ENCODE peak calls at places on chromosome 11, in five cellular contexts. W, F, K, R and G are unnamed samples.

GRCh38 chr11:118899706-118900360 is 16.1 kb downstream of the CXCR5 start:
- DNase-seq in W (no peak), F (no peak), K (no peak), R (no peak), G (no peak)

GRCh38 chr11:31780078-31780971 is 30.8 kb downstream of the PAX6 start:
- DNase-seq in W (no peak), F (peak), K (no peak), R (no peak), G (no peak)

GRCh38 chr11:34443136-34443535 is 4.4 kb downstream of the CAT start:
- DNase-seq in W (no peak), F (no peak), K (no peak), R (no peak), G (no peak)

GRCh38 chr11:124799384-124800225 is 601 bp downstream of the MSANTD2 start:
- DNase-seq in W (peak), F (peak), K (peak), R (no peak), G (no peak)

GRCh38 chr11:2794947-2795346 is 90.6 kb downstream of the CDKN1C start:
- DNase-seq in W (no peak), F (no peak), K (no peak), R (no peak), G (no peak)

GRCh38 chr11:128517457-128518230 is 69.7 kb downstream of the ETS1 start:
- DNase-seq in W (no peak), F (peak), K (no peak), R (no peak), G (no peak)

GRCh38 chr11:680476-680875 is 14.5 kb downstream of the DEAF1 start:
- DNase-seq in W (no peak), F (no peak), K (no peak), R (no peak), G (no peak)

GRCh38 chr11:85810871-85811611 is at the start of gene SYTL2:
- DNase-seq in W (peak), F (peak), K (peak), R (peak), G (no peak)

GRCh38 chr11:10050561-10050960 is 243.5 kb downstream of the SBF2 start:
- DNase-seq in W (no peak), F (peak), K (no peak), R (no peak), G (no peak)

GRCh38 chr11:60528465-60528864 is 13.3 kb downstream of the MS4A13 start:
- DNase-seq in W (no peak), F (no peak), K (no peak), R (no peak), G (no peak)

GRCh38 chr11:12043959-12044772 is 35.7 kb upstream of the DKK3 start:
- DNase-seq in W (peak), F (peak), K (peak), R (peak), G (peak)

GRCh38 chr11:77506857-77507256 is 33.0 kb upstream of the PAK1 start:
- DNase-seq in W (no peak), F (peak), K (peak), R (no peak), G (peak)

GRCh38 chr11:8357891-8358566 is 94.4 kb upstream of the LMO1 start:
- DNase-seq in W (no peak), F (no peak), K (no peak), R (no peak), G (no peak)

GRCh38 chr11:22331771-22332170 is 6.4 kb upstream of the SLC17A6 start:
- DNase-seq in W (no peak), F (no peak), K (no peak), R (no peak), G (no peak)

GRCh38 chr11:68396526-68396925 is 64.0 kb upstream of the PPP6R3 start:
- DNase-seq in W (no peak), F (no peak), K (no peak), R (no peak), G (no peak)

GRCh38 chr11:76347391-76347790 is 33.5 kb downstream of the THAP12 start:
- DNase-seq in W (no peak), F (peak), K (no peak), R (no peak), G (no peak)

GRCh38 chr11:8102965-8103364 is 22.0 kb downstream of the TUB start:
- DNase-seq in W (no peak), F (no peak), K (no peak), R (no peak), G (no peak)

GRCh38 chr11:117618956-117619355 is 178.1 kb downstream of the DSCAML1 start:
- DNase-seq in W (no peak), F (no peak), K (no peak), R (no peak), G (no peak)

GRCh38 chr11:81959341-81959740 is 774.3 kb downstream of the FAM181B start:
- DNase-seq in W (no peak), F (no peak), K (no peak), R (no peak), G (no peak)

GRCh38 chr11:116502641-116503061 is 270.1 kb downstream of the BUD13 start:
- DNase-seq in W (no peak), F (no peak), K (no peak), R (no peak), G (peak)

GRCh38 chr11:19162946-19163345 is 38.8 kb downstream of the CSRP3 start:
- DNase-seq in W (no peak), F (no peak), K (no peak), R (no peak), G (no peak)

GRCh38 chr11:69159153-69159850 is 3.6 kb downstream of the SMIM38 start:
- DNase-seq in W (no peak), F (no peak), K (no peak), R (no peak), G (no peak)

GRCh38 chr11:8442301-8442700 is 151.7 kb downstream of the STK33 start:
- DNase-seq in W (no peak), F (no peak), K (no peak), R (no peak), G (no peak)

GRCh38 chr11:12287009-12287373 is 90.4 kb upstream of the PARVA start:
- DNase-seq in W (no peak), F (peak), K (peak), R (peak), G (no peak)

GRCh38 chr11:107916671-107917241 is 11.5 kb upstream of the RAB39A start:
- DNase-seq in W (peak), F (peak), K (peak), R (no peak), G (no peak)

GRCh38 chr11:95279921-95280861 is 49.2 kb upstream of the SESN3 start:
- DNase-seq in W (no peak), F (peak), K (no peak), R (no peak), G (no peak)

DNA sequence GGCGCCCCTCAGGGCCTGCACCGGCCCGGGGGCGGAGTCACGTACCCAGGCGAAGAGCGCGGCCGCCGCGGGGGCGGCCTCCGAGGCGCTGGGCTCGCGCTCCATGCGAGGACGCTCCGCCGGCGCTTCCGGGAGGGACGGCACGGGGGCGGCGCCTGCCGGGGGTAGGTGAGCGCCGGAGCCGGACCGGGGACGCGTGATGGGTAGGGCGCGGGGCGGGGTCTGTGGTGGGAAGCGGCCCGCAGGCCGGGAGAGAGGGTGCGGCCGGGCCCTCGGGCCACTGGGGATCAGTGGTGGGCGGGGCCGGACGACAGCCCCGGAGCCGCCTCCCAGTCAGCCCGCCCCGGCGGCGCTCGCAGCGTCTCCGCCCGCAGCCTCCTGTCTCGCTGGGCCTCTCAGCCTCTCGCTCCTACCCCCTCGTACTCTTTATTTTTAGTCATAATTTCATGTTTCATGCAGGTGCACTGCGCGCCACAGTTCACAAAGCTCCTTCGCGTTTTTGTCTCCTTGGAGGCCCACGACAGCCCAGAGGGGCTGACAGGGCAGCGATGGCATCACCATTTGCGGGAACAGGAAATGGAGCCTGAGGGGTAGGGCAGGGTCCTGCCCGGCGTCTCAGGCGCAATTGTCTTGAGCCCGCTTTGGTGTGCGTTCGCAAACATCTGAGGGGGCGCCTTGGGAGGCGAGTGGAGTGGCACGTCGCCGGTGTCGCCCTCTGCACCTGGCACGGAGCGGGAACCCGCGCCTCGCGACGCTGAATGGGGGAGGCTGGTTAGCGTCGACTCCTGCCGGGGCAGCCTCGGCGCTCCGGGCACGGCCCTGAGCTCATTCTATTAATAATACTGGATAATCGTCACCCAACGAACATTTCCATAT is at the start of gene SERGEF:
- DNase-seq in W (peak), F (peak), K (peak), R (peak), G (peak)
- TF ChIP-seq CTCF in W (peak), F (no peak), K (no peak), R (no peak), G (peak)

GRCh38 chr11:41498726-41499125 is 39.3 kb upstream of the LRRC4C start:
- DNase-seq in W (no peak), F (peak), K (no peak), R (no peak), G (no peak)
- TF ChIP-seq CTCF in W (peak), F (no peak), K (no peak), R (no peak), G (peak)

GRCh38 chr11:115244314-115244713 is 259.9 kb downstream of the CADM1 start:
- DNase-seq in W (no peak), F (peak), K (no peak), R (no peak), G (no peak)
- TF ChIP-seq CTCF in W (no peak), F (no peak), K (no peak), R (no peak), G (no peak)

DNA sequence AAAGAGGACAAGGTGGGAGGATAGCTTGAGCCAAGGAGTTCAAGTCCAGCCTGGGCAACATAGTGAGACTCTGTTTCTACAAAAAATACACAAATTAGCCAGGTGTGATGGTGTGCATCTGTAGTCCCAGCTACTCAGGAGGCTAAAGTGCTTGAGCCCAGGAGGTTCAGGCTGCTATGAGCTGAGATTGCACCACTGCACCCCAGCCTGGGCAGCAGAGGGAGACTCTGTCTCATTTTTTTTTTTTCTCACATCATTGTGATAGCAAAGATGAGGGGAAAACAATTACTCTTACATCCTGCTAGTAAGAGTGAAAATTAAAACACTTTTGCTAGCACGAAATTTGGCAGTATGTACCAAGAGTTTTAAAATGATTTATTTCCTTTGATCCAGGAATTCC is 463.7 kb downstream of the TMEM135 start:
- DNase-seq in W (no peak), F (no peak), K (no peak), R (no peak), G (no peak)
- TF ChIP-seq CTCF in W (no peak), F (no peak), K (no peak), R (no peak), G (no peak)

DNA sequence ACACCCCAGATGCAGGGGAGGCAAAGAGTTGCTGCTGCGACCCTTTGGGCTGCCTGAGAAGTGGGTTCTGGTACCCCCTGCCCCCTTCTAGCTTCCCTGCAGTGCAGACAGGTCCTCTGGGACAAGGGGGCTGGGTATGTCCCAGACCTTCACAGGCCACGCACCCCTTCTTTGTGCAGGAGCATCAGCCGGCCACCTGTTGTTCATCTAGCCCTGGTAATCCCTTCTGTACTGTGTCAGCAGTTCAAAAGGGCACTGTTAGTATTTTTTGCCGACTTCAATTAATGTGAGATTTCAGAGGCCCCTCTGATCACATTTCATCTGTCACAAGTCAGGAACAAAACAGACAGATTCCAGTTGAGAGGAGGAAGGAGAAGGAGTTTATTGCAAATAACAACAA is 49.9 kb downstream of the ALX4 start:
- DNase-seq in W (no peak), F (no peak), K (no peak), R (no peak), G (no peak)
- TF ChIP-seq CTCF in W (no peak), F (no peak), K (no peak), R (no peak), G (no peak)

DNA sequence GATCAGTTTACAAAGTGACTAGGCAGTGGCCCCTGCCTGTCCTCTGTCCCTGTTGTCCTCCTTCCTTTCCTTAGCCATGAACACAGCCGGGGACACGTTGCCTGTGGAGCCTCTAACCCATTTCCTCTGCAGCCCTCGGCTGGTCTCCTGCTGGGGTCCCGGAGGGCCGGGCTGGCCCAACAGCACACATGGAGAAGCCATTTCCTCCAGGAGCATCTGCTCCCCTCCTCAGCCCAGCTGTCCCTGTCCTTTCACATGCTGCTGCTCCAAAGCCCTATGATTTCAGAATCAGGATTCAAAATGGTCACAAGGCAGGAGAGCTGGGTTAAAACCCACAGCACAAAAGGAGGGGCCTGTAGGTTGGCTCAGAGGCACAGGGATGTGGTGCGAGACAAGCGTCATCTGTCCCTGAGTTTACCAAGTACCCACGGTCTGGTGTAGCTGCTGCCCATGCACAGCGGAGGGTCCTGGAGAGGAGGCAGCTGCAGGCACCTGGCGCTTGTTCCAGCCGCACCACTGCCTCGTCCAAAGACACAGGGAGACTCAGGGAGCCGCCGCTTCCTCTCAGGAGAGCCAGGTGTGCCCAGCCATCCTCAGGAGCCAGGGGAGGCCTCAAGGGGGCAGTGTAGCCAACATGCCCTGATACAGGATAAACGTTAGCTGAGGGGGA is 4.1 kb upstream of the VSIG10L2 start:
- DNase-seq in W (peak), F (peak), K (peak), R (peak), G (no peak)
- TF ChIP-seq CTCF in W (peak), F (peak), K (peak), R (peak), G (peak)

DNA sequence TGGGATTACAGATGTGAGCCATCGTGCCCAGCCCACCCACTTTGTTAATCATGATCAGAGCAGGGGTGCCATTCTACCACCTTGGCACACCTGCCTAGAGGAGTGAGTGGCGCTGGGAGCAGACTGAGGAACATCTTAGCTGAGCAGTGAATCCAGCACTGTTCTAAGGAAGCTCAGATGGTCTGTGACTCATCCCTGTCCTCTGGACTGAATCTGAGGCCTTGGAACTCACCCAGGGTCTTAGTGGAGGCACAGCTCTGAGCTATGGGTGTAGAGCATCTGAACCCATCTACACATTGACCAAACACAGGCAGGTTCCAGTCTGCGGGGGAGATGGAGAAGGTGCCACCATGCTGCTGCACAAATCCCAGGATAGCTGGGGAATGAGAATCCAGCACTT is 14.9 kb downstream of the PGAP2 start:
- DNase-seq in W (no peak), F (peak), K (no peak), R (no peak), G (no peak)
- TF ChIP-seq CTCF in W (no peak), F (no peak), K (no peak), R (no peak), G (no peak)

GRCh38 chr11:103993502-103993901 is 42.9 kb upstream of the DDI1 start:
- DNase-seq in W (no peak), F (peak), K (no peak), R (no peak), G (no peak)

GRCh38 chr11:103988595-103988969 is 47.9 kb upstream of the DDI1 start:
- DNase-seq in W (no peak), F (peak), K (no peak), R (no peak), G (no peak)

GRCh38 chr11:103985041-103985440 is 51.4 kb upstream of the DDI1 start:
- DNase-seq in W (no peak), F (no peak), K (no peak), R (no peak), G (no peak)

GRCh38 chr11:103987631-103988594 is 48.5 kb upstream of the DDI1 start:
- DNase-seq in W (no peak), F (no peak), K (no peak), R (no peak), G (no peak)
- TF ChIP-seq CTCF in W (no peak), F (no peak), K (no peak), R (no peak), G (peak)